ENCODE peak calls at places on chromosomes 7 and 10, in six cellular contexts. B, D, I, O, P and T are unnamed samples.
A peak's percentile ranks its signal among the peaks of the same experiment; 100 is the strongest.

GRCh38 chr10:1201010-1201807 is 145.0 kb downstream of the WDR37 start:
- DNase-seq in B (no peak), D (no peak), I (no peak), O (no peak), P (peak; percentile 2), T (no peak)

GRCh38 chr7:89029864-89030263 is 234.3 kb upstream of the TEX47 start:
- DNase-seq in B (no peak), D (no peak), I (no peak), O (peak; percentile 36), P (no peak), T (no peak)

GRCh38 chr10:24344279-24344678 is 135.3 kb downstream of the KIAA1217 start:
- DNase-seq in B (no peak), D (no peak), I (no peak), O (peak; percentile 97), P (no peak), T (peak; percentile 94)

GRCh38 chr7:116500071-116500853 is 724 bp downstream of the CAV2 start:
- DNase-seq in B (no peak), D (no peak), I (peak; percentile 71), O (peak; percentile 91), P (peak; percentile 51), T (no peak)

GRCh38 chr10:110432084-110432483 is 65.6 kb upstream of the DUSP5 start:
- DNase-seq in B (no peak), D (no peak), I (no peak), O (no peak), P (no peak), T (no peak)

GRCh38 chr10:60305394-60305892 is 84.2 kb downstream of the ANK3 start:
- DNase-seq in B (no peak), D (no peak), I (no peak), O (no peak), P (no peak), T (peak; percentile 48)

GRCh38 chr7:86645174-86645566 is 1.5 kb downstream of the GRM3 start:
- DNase-seq in B (no peak), D (no peak), I (no peak), O (no peak), P (no peak), T (no peak)

GRCh38 chr10:31940839-31941653 is 12.4 kb upstream of the ARHGAP12 start:
- DNase-seq in B (no peak), D (no peak), I (no peak), O (peak; percentile 99), P (no peak), T (peak; percentile 98)

GRCh38 chr10:104332243-104333036 is 5.8 kb downstream of the ITPRIP start:
- DNase-seq in B (no peak), D (no peak), I (peak; percentile 55), O (no peak), P (peak; percentile 27), T (no peak)

GRCh38 chr10:26556756-26557640 is 118.9 kb downstream of the APBB1IP start:
- DNase-seq in B (no peak), D (peak; percentile 30), I (no peak), O (peak; percentile 42), P (no peak), T (peak; percentile 49)

GRCh38 chr7:42219447-42219846 is 17.6 kb downstream of the GLI3 start:
- DNase-seq in B (no peak), D (no peak), I (no peak), O (peak; percentile 89), P (no peak), T (no peak)

GRCh38 chr10:110387983-110388681 is 83.4 kb upstream of the SMNDC1 start:
- DNase-seq in B (no peak), D (no peak), I (no peak), O (no peak), P (no peak), T (peak; percentile 26)

GRCh38 chr7:30433082-30433481 is 45.5 kb downstream of the NOD1 start:
- DNase-seq in B (no peak), D (no peak), I (peak; percentile 88), O (no peak), P (peak; percentile 44), T (no peak)

GRCh38 chr7:140672382-140673062 is at the start of gene ADCK2:
- DNase-seq in B (no peak), D (no peak), I (no peak), O (no peak), P (peak; percentile 75), T (no peak)

GRCh38 chr7:74138334-74138867 is 35.8 kb upstream of the EIF4H start:
- DNase-seq in B (peak; percentile 71), D (no peak), I (no peak), O (no peak), P (no peak), T (no peak)

GRCh38 chr10:26987851-26988250 is 112.4 kb downstream of the ANKRD26 start:
- DNase-seq in B (no peak), D (no peak), I (no peak), O (no peak), P (no peak), T (no peak)

GRCh38 chr10:11878776-11879175 is 55.6 kb downstream of the PROSER2 start:
- DNase-seq in B (no peak), D (no peak), I (no peak), O (no peak), P (no peak), T (no peak)

GRCh38 chr10:122044713-122045112 is 55.8 kb downstream of the TACC2 start:
- DNase-seq in B (no peak), D (no peak), I (peak; percentile 73), O (no peak), P (no peak), T (peak; percentile 25)

DNA sequence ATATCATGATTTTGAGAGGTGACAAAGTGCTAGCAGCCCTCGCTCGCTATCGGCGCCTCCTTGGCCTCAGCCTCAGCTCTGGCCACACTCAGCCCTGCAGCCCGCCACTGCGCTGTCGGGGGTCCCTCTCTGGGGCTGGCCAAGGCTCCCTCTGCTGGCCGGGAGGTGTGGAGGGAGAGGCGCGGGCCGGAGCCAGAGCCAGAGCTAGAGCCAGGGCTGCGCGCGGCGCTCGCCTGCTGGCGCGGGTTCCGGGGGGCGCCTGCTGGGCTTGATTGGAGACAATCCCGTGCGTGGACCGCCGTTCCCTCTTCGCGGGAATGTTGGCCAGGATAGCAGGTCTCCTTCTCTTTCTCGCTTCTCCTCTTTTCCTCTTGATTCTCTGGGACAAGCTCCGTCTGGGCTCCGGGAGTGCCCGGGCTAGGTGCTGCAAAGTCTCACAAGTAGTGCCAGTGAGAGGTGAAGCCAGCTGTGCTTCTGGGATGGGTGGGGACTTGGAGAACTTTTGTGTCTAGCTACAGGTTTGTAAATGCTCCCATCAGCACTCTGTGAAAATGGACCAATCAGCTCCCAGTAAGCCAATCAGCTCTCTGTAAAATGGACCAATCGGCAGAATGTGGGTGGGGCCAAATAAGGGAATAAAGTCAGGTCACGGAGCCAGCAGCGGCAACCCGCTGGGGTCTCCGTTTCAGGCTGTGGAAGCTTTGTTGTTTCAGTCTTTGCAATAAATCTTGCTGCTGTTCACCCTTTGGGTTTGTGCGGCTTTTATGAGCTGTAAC is 43.4 kb upstream of the ELMO1 start:
- DNase-seq in B (peak; percentile 96), D (peak; percentile 51), I (no peak), O (no peak), P (no peak), T (no peak)
- TF ChIP-seq CTCF in B (peak; percentile 93), D (peak; percentile 73), I (no peak), O (no peak), P (no peak), T (peak; percentile 15)

GRCh38 chr10:5601826-5602225 is 64.6 kb downstream of the ASB13 start:
- DNase-seq in B (no peak), D (no peak), I (no peak), O (no peak), P (no peak), T (no peak)

GRCh38 chr10:5598085-5598690 is 68.2 kb downstream of the ASB13 start:
- DNase-seq in B (no peak), D (no peak), I (no peak), O (no peak), P (no peak), T (no peak)

GRCh38 chr10:5603091-5603847 is 63.1 kb downstream of the ASB13 start:
- DNase-seq in B (no peak), D (no peak), I (no peak), O (no peak), P (no peak), T (no peak)

GRCh38 chr10:5599613-5600520 is 66.5 kb downstream of the ASB13 start:
- DNase-seq in B (no peak), D (no peak), I (no peak), O (no peak), P (no peak), T (no peak)

GRCh38 chr10:5600908-5601307 is 65.5 kb downstream of the ASB13 start:
- DNase-seq in B (no peak), D (no peak), I (no peak), O (no peak), P (no peak), T (no peak)
- TF ChIP-seq CTCF in B (no peak), D (no peak), I (no peak), O (no peak), P (no peak), T (no peak)

GRCh38 chr7:119999743-120000475 is 273.1 kb upstream of the KCND2 start:
- DNase-seq in B (no peak), D (no peak), I (no peak), O (peak; percentile 17), P (no peak), T (no peak)
- TF ChIP-seq CTCF in B (no peak), D (no peak), I (no peak), O (no peak), P (no peak), T (no peak)

GRCh38 chr10:69634759-69635425 is 4.8 kb downstream of the FAM241B start:
- DNase-seq in B (peak; percentile 38), D (no peak), I (peak; percentile 46), O (no peak), P (no peak), T (no peak)

GRCh38 chr10:69638642-69639041 is 8.6 kb downstream of the FAM241B start:
- DNase-seq in B (no peak), D (no peak), I (peak; percentile 37), O (no peak), P (no peak), T (no peak)

GRCh38 chr10:69635428-69636272 is 5.6 kb downstream of the FAM241B start:
- DNase-seq in B (no peak), D (no peak), I (peak; percentile 39), O (no peak), P (no peak), T (no peak)

GRCh38 chr10:69636273-69636575 is 6.2 kb downstream of the FAM241B start:
- DNase-seq in B (no peak), D (no peak), I (peak; percentile 63), O (no peak), P (no peak), T (no peak)

DNA sequence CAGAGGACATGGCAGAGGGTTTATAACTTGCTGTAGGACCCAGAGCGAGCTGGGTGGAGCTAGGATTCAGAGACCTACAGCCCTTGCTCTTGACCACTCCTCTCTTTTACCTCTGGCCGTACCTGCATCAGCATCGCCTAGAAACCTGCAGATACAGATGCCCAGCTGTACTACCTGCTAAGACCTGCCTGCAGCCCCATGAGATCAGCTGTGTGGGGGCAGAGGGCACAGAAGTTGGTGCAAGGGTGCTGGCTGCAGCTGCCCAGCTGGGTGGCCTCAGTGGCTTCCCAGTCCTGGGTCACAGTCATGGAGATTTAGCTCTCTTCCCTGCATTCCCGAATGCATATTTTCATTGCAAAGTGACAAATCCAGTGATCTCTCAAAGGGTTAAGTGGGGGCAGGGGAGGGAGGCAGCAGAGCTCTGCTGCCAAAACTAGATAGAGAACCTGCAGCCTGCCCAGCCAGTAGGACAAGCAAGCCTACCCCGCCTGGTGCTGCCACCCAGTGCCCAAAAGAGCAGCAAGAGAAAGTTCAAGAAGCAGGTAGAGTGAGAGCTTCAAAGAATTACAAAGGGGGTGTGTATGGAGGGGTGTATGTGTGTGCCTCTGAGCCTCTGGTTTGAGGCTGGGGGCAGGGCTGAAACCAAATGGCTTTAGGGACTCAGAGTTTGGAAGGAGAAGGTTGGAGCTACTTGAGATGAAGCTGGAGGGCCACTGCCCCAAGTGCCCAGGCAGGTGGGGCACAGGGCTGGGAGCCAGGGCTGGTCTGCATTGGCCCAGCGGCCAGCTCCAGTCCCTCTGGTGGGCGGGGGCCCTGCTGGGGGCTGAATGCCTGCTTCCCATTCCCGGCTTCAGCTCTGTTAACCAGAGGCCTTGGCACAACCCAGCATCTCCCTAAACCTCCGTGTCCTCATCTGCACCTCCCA is 6.8 kb downstream of the FAM241B start:
- DNase-seq in B (no peak), D (no peak), I (peak; percentile 45), O (peak; percentile 24), P (peak; percentile 17), T (peak; percentile 21)
- TF ChIP-seq CTCF in B (peak; percentile 83), D (peak; percentile 17), I (no peak), O (peak; percentile 65), P (no peak), T (peak; percentile 65)